ENCODE peak calls at places on chromosomes 16 and 17, in nine cellular contexts. T, E, W, O, Y, C, Q, D and B are unnamed samples. For H3K36me3, the result is how much of the 10 kb centered on the place peaks cover.

GRCh38 chr16:47916266-47916665 is 239.5 kb downstream of the ABCC12 start:
- DNase-seq in Y (no peak), O (no peak), W (no peak), E (no peak), D (no peak), T (no peak), C (no peak), Q (no peak), B (no peak)

GRCh38 chr16:24689128-24689527 is 40.3 kb upstream of the TNRC6A start:
- DNase-seq in T (peak), E (peak), C (no peak), W (peak), Y (no peak), Q (no peak), O (no peak), D (no peak), B (no peak)

GRCh38 chr16:15485175-15485574 is 50.8 kb downstream of the BMERB1 start:
- DNase-seq in W (no peak), Q (no peak), E (no peak), Y (no peak), T (no peak), C (no peak), O (no peak), D (no peak), B (no peak)

GRCh38 chr16:12749076-12749475 is 54.6 kb downstream of the CPPED1 start:
- DNase-seq in T (no peak), W (no peak), C (no peak), Y (no peak), O (no peak), Q (no peak), D (no peak), E (no peak), B (no peak)

GRCh38 chr17:7912927-7913524 is 3.1 kb downstream of the RNF227 start:
- DNase-seq in Q (no peak), D (no peak), O (no peak), T (peak), C (no peak), Y (no peak), W (no peak), E (no peak), B (no peak)

GRCh38 chr17:13503526-13503925 is 98.2 kb downstream of the HS3ST3A1 start:
- DNase-seq in C (no peak), W (no peak), E (no peak), Y (no peak), D (no peak), T (no peak), Q (no peak), O (no peak), B (no peak)

GRCh38 chr16:23174622-23175021 is 7.9 kb upstream of the SCNN1G start:
- DNase-seq in Q (no peak), C (no peak), D (no peak), E (no peak), O (no peak), T (no peak), W (no peak), Y (no peak), B (no peak)

GRCh38 chr17:4833941-4834501 is 881 bp downstream of the MINK1 start:
- DNase-seq in Q (peak), D (peak), T (peak), E (peak), Y (no peak), O (peak), C (no peak), W (peak), B (peak)

GRCh38 chr16:69120096-69120664 is 12.2 kb downstream of the CHTF8 start:
- DNase-seq in C (no peak), W (no peak), D (no peak), Q (peak), Y (no peak), T (no peak), E (no peak), O (no peak), B (no peak)

GRCh38 chr16:80616362-80616761 is 75.6 kb downstream of the DYNLRB2 start:
- DNase-seq in O (no peak), C (no peak), Q (no peak), Y (no peak), E (no peak), D (no peak), T (no peak), W (no peak), B (no peak)

GRCh38 chr16:55035037-55035436 is 104.4 kb downstream of the IRX5 start:
- DNase-seq in Y (peak), O (no peak), E (peak), W (peak), C (no peak), Q (no peak), T (peak), D (no peak), B (no peak)

GRCh38 chr17:7014261-7014994 is 2.0 kb downstream of the RNASEK start:
- DNase-seq in T (peak), C (peak), D (peak), Q (peak), E (peak), O (peak), W (peak), Y (peak), B (peak)

GRCh38 chr17:82892869-82893565 is 53.2 kb upstream of the ZNF750 start:
- DNase-seq in Q (peak), W (no peak), T (no peak), O (no peak), D (peak), C (no peak), E (peak), Y (peak), B (peak)

GRCh38 chr16:27195068-27195741 is 8.1 kb upstream of the KDM8 start:
- DNase-seq in T (no peak), D (no peak), Y (no peak), O (no peak), W (no peak), Q (no peak), C (no peak), E (no peak), B (no peak)

GRCh38 chr16:26593700-26594099 is 473.0 kb upstream of the C16orf82 start:
- DNase-seq in O (no peak), Y (no peak), W (no peak), D (no peak), E (no peak), T (no peak), C (no peak), Q (no peak), B (no peak)

DNA sequence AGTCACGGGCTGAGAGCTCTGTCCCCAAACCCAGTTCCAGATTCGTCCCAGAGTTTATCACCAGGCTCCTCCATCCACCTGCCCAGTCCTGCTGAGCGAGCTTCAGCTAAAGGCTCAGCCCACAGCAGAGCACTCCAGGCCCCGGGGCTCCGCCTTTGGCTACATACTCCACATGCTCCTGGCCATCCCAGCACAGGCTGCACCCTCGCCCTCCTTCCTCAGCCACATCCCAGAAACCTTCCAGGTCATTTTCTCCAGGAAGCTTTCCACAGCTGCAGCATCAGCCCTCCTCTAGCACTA is 4.7 kb upstream of the CD2BP2 start:
- DNase-seq in D (no peak), O (peak), C (no peak), Q (no peak), W (no peak), E (no peak), T (no peak), Y (no peak), B (no peak)
- H3K27ac ChIP-seq in D (no peak), O (no peak), C (no peak), Q (no peak), W (no peak), E (no peak), T (no peak), Y (no peak), B (no peak)

GRCh38 chr16:87710887-87711286 is 54.9 kb downstream of the KLHDC4 start:
- DNase-seq in D (no peak), E (no peak), C (no peak), Q (no peak), O (no peak), T (no peak), W (no peak), Y (no peak), B (no peak)
- H3K36me3 ChIP-seq in D (under half), E (under half), C (under half), Q (under half), O (under half), T (under half), W (under half), Y (half or more), B (half or more)

GRCh38 chr16:1550696-1551095 is 17.2 kb downstream of the TMEM204 start:
- DNase-seq in Q (no peak), E (no peak), W (no peak), D (no peak), T (no peak), Y (no peak), O (no peak), C (no peak), B (no peak)

GRCh38 chr16:1548727-1549126 is 15.3 kb downstream of the TMEM204 start:
- DNase-seq in T (no peak), E (no peak), O (no peak), W (no peak), Y (no peak), D (no peak), Q (no peak), C (no peak), B (no peak)

GRCh38 chr16:1550061-1550460 is 16.6 kb downstream of the TMEM204 start:
- DNase-seq in Y (no peak), W (no peak), O (no peak), D (no peak), E (no peak), Q (no peak), C (no peak), T (peak), B (peak)

GRCh38 chr16:1546430-1546829 is 13.0 kb downstream of the TMEM204 start:
- DNase-seq in E (no peak), Q (no peak), C (no peak), O (no peak), T (no peak), Y (no peak), W (no peak), D (no peak), B (no peak)

GRCh38 chr16:1548234-1548633 is 14.8 kb downstream of the TMEM204 start:
- DNase-seq in O (no peak), C (no peak), D (no peak), E (no peak), Q (peak), Y (no peak), W (no peak), T (no peak), B (no peak)
- TF ChIP-seq POLR2A in O (no peak), C (no peak), D (no peak), E (no peak), Q (no peak), Y (no peak), W (no peak), T (no peak), B (no peak)

DNA sequence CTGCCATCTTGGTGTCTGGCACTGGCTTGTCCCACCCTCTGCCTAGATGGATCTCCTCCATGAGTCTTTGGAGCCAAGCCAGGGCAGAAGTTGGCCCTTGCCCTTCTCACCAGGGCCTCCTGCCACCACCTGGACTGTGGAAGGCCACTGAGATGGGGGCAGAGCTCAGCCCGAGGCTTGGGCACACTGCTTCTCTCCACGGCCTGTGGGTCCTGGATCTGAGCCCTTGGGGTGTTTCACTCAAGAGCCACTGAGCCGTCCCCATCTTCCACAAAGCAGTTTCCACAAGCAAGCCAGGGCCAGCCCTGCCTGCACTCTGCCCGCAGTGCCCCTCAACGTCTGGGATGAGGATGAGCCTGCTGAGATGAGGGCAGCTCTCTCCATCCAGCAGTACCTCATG is 16.7 kb upstream of the CD300A start:
- DNase-seq in D (no peak), Y (peak), E (peak), O (no peak), C (no peak), Q (no peak), W (no peak), T (no peak), B (peak)
- H3K27ac ChIP-seq in D (no peak), Y (peak), E (no peak), O (no peak), C (peak), Q (no peak), W (peak), T (no peak), B (peak)

GRCh38 chr17:45093444-45094110 is 32.5 kb downstream of the NMT1 start:
- DNase-seq in T (peak), Y (no peak), D (no peak), C (no peak), Q (peak), E (no peak), W (no peak), O (peak), B (peak)
- H3K36me3 ChIP-seq in T (under half), Y (half or more), D (half or more), C (under half), Q (under half), E (under half), W (under half), O (under half), B (half or more)

DNA sequence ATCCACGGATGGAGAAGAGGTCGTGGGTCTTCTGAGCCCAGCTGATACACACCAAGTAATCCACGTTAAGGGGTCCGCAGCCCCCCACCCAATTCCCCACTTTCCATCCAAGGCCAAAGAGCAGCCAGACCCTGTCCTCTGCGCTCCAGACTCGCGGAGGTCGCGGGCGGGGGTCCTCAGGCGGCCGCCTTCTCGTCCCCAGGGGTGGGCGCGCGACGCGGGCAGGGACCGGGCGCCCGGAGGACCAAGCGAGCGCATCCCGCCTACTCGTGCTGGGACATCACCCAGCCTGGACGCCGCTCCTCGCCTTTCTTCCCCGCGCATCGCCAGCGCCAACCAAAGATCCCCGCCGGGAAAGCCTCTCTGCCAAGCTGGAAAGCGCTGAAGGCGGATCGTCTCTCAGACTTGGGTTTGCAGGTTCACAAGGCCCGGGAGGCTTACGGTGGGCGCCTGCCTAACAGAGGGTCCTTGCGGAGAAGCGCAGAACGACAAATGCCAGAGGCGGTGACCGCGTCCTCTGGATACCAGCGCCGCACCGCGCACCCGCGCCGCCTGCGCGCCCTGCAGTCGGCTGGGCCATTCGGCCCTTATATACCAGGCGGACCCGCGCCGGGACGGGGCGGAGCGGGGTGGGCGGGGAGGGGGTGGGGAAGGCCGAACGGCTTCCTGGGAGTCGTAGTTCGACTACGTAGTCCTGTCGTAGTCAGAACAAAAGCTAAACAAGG is 471.6 kb downstream of the SOX9 start:
- DNase-seq in D (peak), E (peak), Y (peak), O (no peak), Q (peak), C (no peak), W (peak), T (peak), B (peak)
- TF ChIP-seq POLR2A in D (peak), E (peak), Y (no peak), O (peak), Q (no peak), C (no peak), W (peak), T (no peak), B (peak)